ENCODE peak calls at places on chromosomes 4 and X, in five cellular contexts. One of them, this sample, is unnamed.

GRCh38 chrX:38654302-38654701 is 93.0 kb downstream of the TSPAN7 start:
- DNase-seq in body of pancreas: no peak
- DNase-seq in transverse colon: no peak
- DNase-seq in Peyer's patch: no peak
- DNase-seq in ovary: no peak
- DNase-seq in this sample: no peak

GRCh38 chrX:37785569-37785968 is 5.7 kb downstream of the CYBB start:
- DNase-seq in ovary: no peak
- DNase-seq in body of pancreas: no peak
- DNase-seq in transverse colon: no peak
- DNase-seq in Peyer's patch: no peak
- DNase-seq in this sample: no peak

GRCh38 chr4:6892190-6892908 is 17.3 kb upstream of the TBC1D14 start:
- DNase-seq in ovary: no peak
- DNase-seq in Peyer's patch: peak; percentile 75
- DNase-seq in transverse colon: peak; percentile 61
- DNase-seq in body of pancreas: no peak
- DNase-seq in this sample: peak; percentile 37

GRCh38 chr4:105179539-105180401 is 33.1 kb downstream of the TET2 start:
- DNase-seq in Peyer's patch: no peak
- DNase-seq in transverse colon: no peak
- DNase-seq in ovary: no peak
- DNase-seq in body of pancreas: no peak
- DNase-seq in this sample: no peak

GRCh38 chrX:64805683-64806082 is 170.6 kb downstream of the ZC4H2 start:
- DNase-seq in transverse colon: no peak
- DNase-seq in ovary: no peak
- DNase-seq in body of pancreas: no peak
- DNase-seq in Peyer's patch: no peak
- DNase-seq in this sample: no peak

GRCh38 chr4:98639523-98639922 is 18.9 kb downstream of the TSPAN5 start:
- DNase-seq in ovary: no peak
- DNase-seq in body of pancreas: no peak
- DNase-seq in transverse colon: no peak
- DNase-seq in Peyer's patch: no peak
- DNase-seq in this sample: no peak

GRCh38 chrX:11386001-11386523 is 92.8 kb downstream of the AMELX start:
- DNase-seq in ovary: no peak
- DNase-seq in transverse colon: peak; percentile 12
- DNase-seq in Peyer's patch: no peak
- DNase-seq in body of pancreas: no peak
- DNase-seq in this sample: peak; percentile 35

GRCh38 chr4:76219299-76220055 is 5.9 kb upstream of the SCARB2 start:
- DNase-seq in body of pancreas: no peak
- DNase-seq in transverse colon: no peak
- DNase-seq in ovary: no peak
- DNase-seq in Peyer's patch: no peak
- DNase-seq in this sample: no peak

GRCh38 chr4:55393461-55394320 is 2.1 kb upstream of the TMEM165 start:
- DNase-seq in transverse colon: no peak
- DNase-seq in ovary: no peak
- DNase-seq in body of pancreas: no peak
- DNase-seq in Peyer's patch: no peak
- DNase-seq in this sample: no peak

GRCh38 chr4:7854697-7855370 is 84.8 kb downstream of the AFAP1 start:
- DNase-seq in ovary: no peak
- DNase-seq in Peyer's patch: no peak
- DNase-seq in transverse colon: no peak
- DNase-seq in body of pancreas: no peak
- DNase-seq in this sample: no peak

GRCh38 chr4:22508376-22508775 is 7.5 kb downstream of the ADGRA3 start:
- DNase-seq in ovary: no peak
- DNase-seq in Peyer's patch: no peak
- DNase-seq in transverse colon: no peak
- DNase-seq in body of pancreas: no peak
- DNase-seq in this sample: no peak

GRCh38 chr4:4555916-4556315 is 14.1 kb upstream of the STX18 start:
- DNase-seq in Peyer's patch: no peak
- DNase-seq in ovary: no peak
- DNase-seq in body of pancreas: no peak
- DNase-seq in transverse colon: no peak
- DNase-seq in this sample: no peak

GRCh38 chr4:182922551-182923284 is 5.5 kb upstream of the DCTD start:
- DNase-seq in ovary: no peak
- DNase-seq in transverse colon: no peak
- DNase-seq in body of pancreas: peak; percentile 36
- DNase-seq in Peyer's patch: no peak
- DNase-seq in this sample: peak; percentile 69

GRCh38 chr4:142840516-142841123 is 5.5 kb downstream of the INPP4B start:
- DNase-seq in Peyer's patch: no peak
- DNase-seq in transverse colon: no peak
- DNase-seq in ovary: no peak
- DNase-seq in body of pancreas: no peak
- DNase-seq in this sample: no peak

DNA sequence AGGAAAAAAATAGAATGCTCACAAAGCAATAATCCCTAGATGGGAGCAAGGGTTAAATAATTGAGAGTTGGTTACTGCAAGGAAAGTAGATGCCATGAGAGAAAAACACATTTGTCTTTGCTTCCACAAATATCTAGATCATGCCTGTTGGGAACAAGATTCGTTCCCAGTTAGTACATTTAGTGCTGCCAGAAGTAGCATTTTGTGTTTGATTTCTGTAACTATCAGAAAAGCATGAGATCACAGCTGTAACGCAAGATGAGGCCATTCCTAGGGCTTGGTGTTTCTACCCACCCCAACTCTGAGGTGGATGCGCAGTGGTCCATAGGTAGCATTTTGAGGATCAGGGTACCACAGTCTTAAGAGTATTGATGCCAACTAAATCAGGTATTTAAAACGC is 20.4 kb upstream of the PDK3 start:
- DNase-seq in body of pancreas: no peak
- DNase-seq in Peyer's patch: no peak
- DNase-seq in transverse colon: no peak
- DNase-seq in ovary: no peak
- DNase-seq in this sample: no peak
- H3K27ac ChIP-seq in body of pancreas: no peak overlapping the region
- H3K27ac ChIP-seq in Peyer's patch: no peak overlapping the region
- H3K27ac ChIP-seq in transverse colon: no peak overlapping the region
- H3K27ac ChIP-seq in ovary: no peak overlapping the region
- H3K27ac ChIP-seq in this sample: no peak overlapping the region

GRCh38 chr4:153468587-153468986 is 2.4 kb downstream of the TMEM131L start:
- DNase-seq in Peyer's patch: no peak
- DNase-seq in transverse colon: no peak
- DNase-seq in body of pancreas: no peak
- DNase-seq in ovary: no peak
- DNase-seq in this sample: no peak
- TF ChIP-seq POLR2A in Peyer's patch: no peak
- TF ChIP-seq POLR2A in transverse colon: no peak
- TF ChIP-seq POLR2A in body of pancreas: no peak
- TF ChIP-seq POLR2A in ovary: no peak
- TF ChIP-seq POLR2A in this sample: no peak

GRCh38 chrX:148365233-148365632 is 135.2 kb upstream of the AFF2 start:
- DNase-seq in transverse colon: no peak
- DNase-seq in Peyer's patch: no peak
- DNase-seq in body of pancreas: no peak
- DNase-seq in ovary: no peak
- DNase-seq in this sample: no peak
- TF ChIP-seq CTCF in transverse colon: no peak
- TF ChIP-seq CTCF in Peyer's patch: no peak
- TF ChIP-seq CTCF in body of pancreas: no peak
- TF ChIP-seq CTCF in ovary: no peak
- TF ChIP-seq CTCF in this sample: no peak

GRCh38 chr4:153573221-153573620 is 107.1 kb downstream of the TMEM131L start:
- DNase-seq in ovary: no peak
- DNase-seq in body of pancreas: no peak
- DNase-seq in transverse colon: no peak
- DNase-seq in Peyer's patch: no peak
- DNase-seq in this sample: no peak

GRCh38 chr4:153576443-153576774 is 107.7 kb upstream of the TLR2 start:
- DNase-seq in ovary: no peak
- DNase-seq in transverse colon: no peak
- DNase-seq in body of pancreas: no peak
- DNase-seq in Peyer's patch: no peak
- DNase-seq in this sample: no peak

GRCh38 chr4:153577053-153577452 is 107.0 kb upstream of the TLR2 start:
- DNase-seq in ovary: no peak
- DNase-seq in body of pancreas: no peak
- DNase-seq in transverse colon: peak; percentile 26
- DNase-seq in Peyer's patch: no peak
- DNase-seq in this sample: peak; percentile 35

GRCh38 chr4:153572609-153573008 is 106.4 kb downstream of the TMEM131L start:
- DNase-seq in body of pancreas: no peak
- DNase-seq in Peyer's patch: no peak
- DNase-seq in ovary: no peak
- DNase-seq in transverse colon: no peak
- DNase-seq in this sample: no peak

DNA sequence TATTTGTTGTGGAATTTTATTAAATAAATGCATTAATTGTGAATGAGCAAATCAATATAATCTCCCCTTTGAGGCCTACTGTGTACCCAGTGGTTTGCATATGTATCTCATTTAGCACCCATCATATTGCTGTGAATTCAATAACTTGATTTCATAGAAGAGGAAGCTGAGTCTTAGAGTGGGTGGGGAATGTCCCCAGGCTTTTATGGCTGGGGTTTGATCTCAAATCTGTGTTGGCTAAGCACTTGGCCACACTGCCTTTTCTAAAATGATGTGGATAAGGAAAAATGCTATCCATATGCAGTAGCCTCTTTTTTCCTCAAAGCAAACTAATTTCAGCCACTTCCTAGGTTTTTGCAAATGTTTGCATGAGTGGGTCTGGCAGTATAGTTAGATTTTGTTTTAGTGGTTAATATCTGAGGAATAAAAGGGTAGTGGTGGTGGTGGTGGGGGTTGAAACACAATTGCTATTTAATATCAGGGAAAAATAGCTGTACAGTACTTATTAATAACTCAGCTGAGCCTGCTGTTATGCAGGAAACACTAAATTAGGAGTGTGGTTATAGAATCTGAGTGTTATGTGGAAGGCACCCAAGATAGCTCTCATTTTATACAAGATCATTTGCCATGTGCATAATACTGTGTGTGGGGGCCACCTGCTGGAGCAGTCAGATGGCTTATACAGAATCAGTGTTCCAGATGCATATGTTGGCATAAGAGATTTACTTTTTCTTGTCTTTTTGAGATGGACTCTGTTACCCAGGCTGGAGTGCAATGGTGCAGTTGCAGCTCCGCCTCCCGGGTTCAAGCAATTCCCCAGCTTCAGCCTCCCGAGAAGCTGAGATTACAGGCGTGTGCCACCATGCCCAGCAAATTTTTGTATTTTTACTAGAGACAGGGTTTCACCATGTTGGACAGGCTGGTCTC is 108.0 kb downstream of the TMEM131L start:
- DNase-seq in ovary: peak; percentile 53
- DNase-seq in body of pancreas: peak; percentile 72
- DNase-seq in transverse colon: peak; percentile 69
- DNase-seq in Peyer's patch: no peak
- DNase-seq in this sample: peak; percentile 60
- H3K27ac ChIP-seq in ovary: no peak overlapping the region
- H3K27ac ChIP-seq in body of pancreas: peak overlapping the region; percentile 16
- H3K27ac ChIP-seq in transverse colon: no peak overlapping the region
- H3K27ac ChIP-seq in Peyer's patch: no peak overlapping the region
- H3K27ac ChIP-seq in this sample: no peak overlapping the region

DNA sequence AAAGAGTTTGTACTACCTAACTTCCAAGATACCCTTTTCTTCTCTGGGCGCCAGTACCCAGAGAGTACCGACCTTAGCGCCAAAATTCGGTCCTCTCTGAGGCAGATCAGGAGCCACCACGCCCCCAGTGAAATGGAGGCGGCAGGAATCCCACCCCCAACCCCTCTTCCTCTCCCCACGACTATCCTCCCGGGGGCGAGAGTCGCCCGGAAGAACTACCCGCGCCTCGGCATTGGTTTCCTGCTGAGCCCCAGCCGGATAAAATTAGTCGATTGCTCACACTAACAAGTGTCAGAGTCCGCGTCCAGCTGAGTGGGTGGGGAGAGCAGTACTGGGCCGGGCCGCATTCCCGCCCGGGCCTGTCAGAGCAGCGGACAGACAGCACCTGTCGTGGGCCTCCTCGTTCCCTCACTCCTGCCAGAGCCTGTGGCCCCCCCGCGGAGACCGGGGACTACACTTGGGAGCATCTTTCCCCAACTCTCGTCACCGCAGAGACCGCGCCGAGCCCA is 78.7 kb downstream of the RLIM start:
- DNase-seq in Peyer's patch: peak; percentile 84
- DNase-seq in body of pancreas: peak; percentile 45
- DNase-seq in transverse colon: peak; percentile 81
- DNase-seq in ovary: peak; percentile 83
- DNase-seq in this sample: peak; percentile 74
- TF ChIP-seq POLR2A in Peyer's patch: peak; percentile 61
- TF ChIP-seq POLR2A in body of pancreas: no peak
- TF ChIP-seq POLR2A in transverse colon: peak; percentile 61
- TF ChIP-seq POLR2A in ovary: no peak
- TF ChIP-seq POLR2A in this sample: no peak

GRCh38 chr4:24559889-24560288 is 24.5 kb downstream of the DHX15 start:
- DNase-seq in body of pancreas: no peak
- DNase-seq in ovary: no peak
- DNase-seq in Peyer's patch: no peak
- DNase-seq in transverse colon: no peak
- DNase-seq in this sample: no peak
- TF ChIP-seq CTCF in body of pancreas: no peak
- TF ChIP-seq CTCF in ovary: no peak
- TF ChIP-seq CTCF in Peyer's patch: no peak
- TF ChIP-seq CTCF in transverse colon: no peak
- TF ChIP-seq CTCF in this sample: no peak